ENCODE peak calls at places on chromosomes 4 and X, in ten cellular contexts. L is fibroblast of lung, Z is tibial nerve, S is IMR-90, M is Peyer's patch, A is cardiac muscle cell, N is right lobe of liver, R is HCT116, X is neural progenitor cell, Q is WERI-Rb-1. I is an unnamed sample.

GRCh38 chrX:133575501-133575900 is 160.2 kb upstream of the GPC4 start:
- DNase-seq in L (no peak), Z (no peak), S (no peak), M (no peak), A (no peak), N (no peak), R (no peak), X (no peak), Q (no peak), I (no peak)

GRCh38 chrX:63664083-63664482 is 120.9 kb downstream of the ARHGEF9 start:
- DNase-seq in L (no peak), Z (no peak), S (peak), M (no peak), A (no peak), N (no peak), R (no peak), X (no peak), Q (no peak), I (no peak)

GRCh38 chr4:175504316-175504715 is 307.7 kb downstream of the GPM6A start:
- DNase-seq in L (no peak), Z (no peak), S (peak), M (no peak), A (no peak), N (no peak), R (no peak), X (no peak), Q (no peak), I (no peak)

GRCh38 chr4:18138076-18138665 is 116.6 kb upstream of the LCORL start:
- DNase-seq in L (no peak), Z (no peak), S (no peak), M (no peak), A (no peak), N (peak), R (no peak), X (no peak), Q (no peak), I (no peak)

GRCh38 chrX:1392376-1393130 is 640 bp upstream of the SLC25A6 start:
- DNase-seq in L (peak), Z (peak), S (peak), M (no peak), A (peak), N (peak), R (no peak), X (peak), Q (peak), I (peak)

GRCh38 chrX:13599491-13599890 is 30.1 kb downstream of the EGFL6 start:
- DNase-seq in L (no peak), Z (no peak), S (no peak), M (no peak), A (no peak), N (no peak), R (no peak), X (no peak), Q (no peak), I (no peak)

GRCh38 chr4:54940996-54941395 is 184.4 kb downstream of the KDR start:
- DNase-seq in L (no peak), Z (no peak), S (no peak), M (no peak), A (no peak), N (no peak), R (no peak), X (no peak), Q (no peak), I (no peak)

GRCh38 chrX:36957425-36958328 is 50.5 kb upstream of the FAM47C start:
- DNase-seq in L (no peak), Z (no peak), S (no peak), M (no peak), A (peak), N (peak), R (no peak), X (peak), Q (no peak), I (no peak)

GRCh38 chr4:143399113-143399949 is 62.7 kb downstream of the GAB1 start:
- DNase-seq in L (peak), Z (no peak), S (peak), M (no peak), A (peak), N (no peak), R (peak), X (peak), Q (no peak), I (no peak)

GRCh38 chrX:48792219-48792618 is 5.8 kb downstream of the GATA1 start:
- DNase-seq in L (no peak), Z (no peak), S (no peak), M (no peak), A (no peak), N (no peak), R (no peak), X (no peak), Q (no peak), I (no peak)

GRCh38 chr4:6873792-6874461 is 35.7 kb upstream of the TBC1D14 start:
- DNase-seq in L (peak), Z (peak), S (peak), M (peak), A (peak), N (peak), R (peak), X (peak), Q (peak), I (no peak)

GRCh38 chrX:3143043-3143799 is 102.0 kb downstream of the ARSF start:
- DNase-seq in L (no peak), Z (no peak), S (no peak), M (no peak), A (no peak), N (no peak), R (peak), X (no peak), Q (no peak), I (no peak)

GRCh38 chr4:83071116-83071515 is 36.1 kb downstream of the COPS4 start:
- DNase-seq in L (peak), Z (no peak), S (peak), M (no peak), A (no peak), N (no peak), R (no peak), X (no peak), Q (no peak), I (no peak)

GRCh38 chr4:83075271-83075670 is 39.3 kb downstream of the PLAC8 start:
- DNase-seq in L (peak), Z (no peak), S (peak), M (no peak), A (no peak), N (no peak), R (no peak), X (no peak), Q (no peak), I (no peak)

GRCh38 chr4:83075696-83076095 is 38.8 kb downstream of the PLAC8 start:
- DNase-seq in L (peak), Z (no peak), S (peak), M (no peak), A (no peak), N (no peak), R (no peak), X (no peak), Q (no peak), I (no peak)

GRCh38 chr4:83074086-83074704 is 39.2 kb downstream of the COPS4 start:
- DNase-seq in L (peak), Z (peak), S (peak), M (peak), A (peak), N (no peak), R (peak), X (peak), Q (peak), I (no peak)
- TF ChIP-seq CTCF in L (peak), Z (peak), S (peak), M (peak), A (peak), N (peak), R (peak), X (peak), Q (peak), I (no peak)

DNA sequence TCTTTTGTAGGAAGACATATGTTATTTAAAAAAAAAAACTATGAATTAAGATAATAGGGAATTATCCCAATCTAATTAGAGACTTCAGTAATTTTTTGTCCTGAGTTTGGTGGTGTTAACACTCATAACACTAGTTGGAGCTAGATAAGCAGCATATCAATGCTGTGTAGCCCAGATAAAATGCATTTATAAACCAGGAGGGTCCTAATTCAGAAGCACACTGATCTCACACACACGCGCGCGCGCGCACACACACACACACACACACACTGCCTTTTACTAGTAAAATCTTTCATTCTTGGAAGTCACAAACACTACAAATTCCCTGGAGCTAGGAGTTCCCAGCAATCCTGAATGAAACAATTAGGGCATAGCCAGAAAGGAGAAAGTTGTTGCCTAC is 3.2 kb downstream of the UNC5C start:
- DNase-seq in L (no peak), Z (no peak), S (no peak), M (no peak), A (no peak), N (no peak), R (no peak), X (no peak), Q (no peak), I (no peak)
- H3K4me3 ChIP-seq in L (peak), Z (no peak), S (no peak), M (peak), A (peak), N (no peak), R (no peak), X (no peak), Q (no peak), I (peak)

GRCh38 chr4:150280975-150281374 is 202.7 kb downstream of the DCLK2 start:
- DNase-seq in L (no peak), Z (no peak), S (no peak), M (no peak), A (no peak), N (no peak), R (no peak), X (no peak), Q (no peak), I (no peak)

GRCh38 chr4:150278206-150278605 is 200.0 kb downstream of the DCLK2 start:
- DNase-seq in L (no peak), Z (no peak), S (no peak), M (no peak), A (no peak), N (no peak), R (no peak), X (peak), Q (peak), I (no peak)

GRCh38 chr4:150283689-150284088 is 205.4 kb downstream of the DCLK2 start:
- DNase-seq in L (peak), Z (no peak), S (peak), M (no peak), A (no peak), N (no peak), R (no peak), X (no peak), Q (no peak), I (no peak)

DNA sequence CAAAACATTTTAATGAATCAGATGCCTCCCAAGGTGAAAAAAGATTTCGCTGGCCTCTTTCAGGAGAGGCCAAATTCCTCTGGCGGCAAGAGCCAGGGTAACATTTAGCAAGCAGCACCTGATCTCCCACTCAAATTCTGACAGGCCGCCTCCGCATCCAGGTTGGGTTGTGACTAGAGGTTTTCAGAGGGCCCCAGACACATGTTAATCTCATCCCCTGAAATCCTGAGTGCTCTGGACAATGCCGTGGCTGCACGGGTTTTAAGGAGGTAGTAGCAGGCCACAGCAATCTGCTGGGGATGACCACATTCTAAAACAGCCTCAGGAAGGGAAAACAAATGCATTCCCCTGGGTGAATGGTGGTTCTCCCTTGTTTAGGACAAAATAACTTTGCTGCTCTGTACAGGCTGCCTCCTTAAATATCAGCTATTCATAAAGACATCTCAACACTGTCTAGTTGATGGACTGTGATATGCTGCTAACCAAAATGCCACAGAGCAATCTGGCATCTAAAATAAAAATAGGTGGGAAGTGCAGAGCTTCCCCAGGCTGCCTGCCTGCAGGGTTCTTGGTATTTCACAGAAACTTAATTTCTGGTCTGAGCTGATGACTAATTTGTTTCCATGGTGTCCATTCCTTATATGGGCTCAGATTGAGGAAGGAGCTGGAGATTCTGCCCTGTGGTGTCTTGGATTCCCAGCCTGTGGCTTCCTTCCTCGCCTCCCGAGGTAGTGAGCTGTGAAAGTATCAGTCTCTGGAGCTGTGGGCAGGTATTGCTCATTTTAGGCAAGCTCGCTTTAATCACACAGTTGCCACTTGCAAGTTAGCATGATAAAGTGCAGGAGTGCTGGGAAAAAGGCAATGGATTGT is 202.1 kb downstream of the DCLK2 start:
- DNase-seq in L (peak), Z (no peak), S (peak), M (no peak), A (no peak), N (no peak), R (no peak), X (peak), Q (peak), I (no peak)
- H3K27ac ChIP-seq in L (peak), Z (no peak), S (peak), M (no peak), A (peak), N (no peak), R (no peak), X (peak), Q (peak), I (peak)

GRCh38 chr4:43496188-43496587 is 603.7 kb downstream of the GRXCR1 start:
- DNase-seq in L (peak), Z (no peak), S (peak), M (no peak), A (no peak), N (no peak), R (no peak), X (no peak), Q (no peak), I (no peak)

GRCh38 chr4:43496602-43497001 is 604.1 kb downstream of the GRXCR1 start:
- DNase-seq in L (no peak), Z (no peak), S (no peak), M (no peak), A (no peak), N (no peak), R (no peak), X (no peak), Q (no peak), I (no peak)
- TF ChIP-seq CTCF in L (no peak), Z (no peak), S (no peak), M (no peak), A (no peak), N (no peak), R (no peak), X (no peak), Q (no peak), I (no peak)

GRCh38 chrX:75786290-75786689 is 1.2 kb upstream of the MAGEE2 start:
- DNase-seq in L (no peak), Z (no peak), S (no peak), M (no peak), A (no peak), N (no peak), R (no peak), X (no peak), Q (no peak), I (no peak)

GRCh38 chrX:75781618-75782017 is 3.4 kb downstream of the MAGEE2 start:
- DNase-seq in L (no peak), Z (no peak), S (no peak), M (no peak), A (no peak), N (no peak), R (no peak), X (peak), Q (no peak), I (peak)

GRCh38 chrX:75784689-75785491 is at the start of gene MAGEE2:
- DNase-seq in L (no peak), Z (no peak), S (no peak), M (no peak), A (no peak), N (no peak), R (no peak), X (no peak), Q (no peak), I (no peak)
- H3K4me3 ChIP-seq in L (no peak), Z (peak), S (no peak), M (peak), A (no peak), N (peak), R (no peak), X (no peak), Q (no peak), I (peak)

DNA sequence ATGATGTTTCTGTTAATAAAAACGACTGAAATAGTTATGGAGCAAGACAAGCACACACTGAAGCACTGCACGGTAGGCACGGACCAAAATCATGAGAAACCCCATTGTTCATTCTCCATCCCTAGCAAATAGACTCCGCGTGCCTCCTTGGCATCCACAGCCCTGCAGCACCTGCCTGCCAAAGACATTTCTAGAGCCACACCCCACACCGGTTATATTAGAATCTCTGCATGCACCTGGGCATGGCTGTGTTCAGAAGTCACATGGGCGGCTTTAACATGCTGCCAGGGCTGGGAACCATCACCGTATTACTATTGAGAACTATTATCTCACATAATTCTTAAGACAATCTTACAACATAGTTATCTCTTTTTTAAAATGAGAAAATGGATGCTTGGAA is 5.9 kb downstream of the PDLIM3 start:
- DNase-seq in L (no peak), Z (no peak), S (no peak), M (no peak), A (no peak), N (no peak), R (no peak), X (no peak), Q (no peak), I (no peak)
- H3K27ac ChIP-seq in L (no peak), Z (no peak), S (no peak), M (no peak), A (no peak), N (no peak), R (no peak), X (no peak), Q (no peak), I (peak)

I was measured in coronary artery.